ENCODE peak calls at places on chromosomes 1 and 21, in seven cellular contexts. I, K, D, Y, M, A and C are unnamed samples.

GRCh38 chr1:58290685-58291372 is 255.7 kb downstream of the OMA1 start:
- DNase-seq in I (peak), D (no peak), A (no peak), Y (no peak), M (no peak), K (no peak), C (no peak)

GRCh38 chr1:218369688-218370511 is 24.8 kb downstream of the TGFB2 start:
- DNase-seq in D (no peak), M (no peak), A (no peak), Y (no peak), I (no peak), K (no peak), C (no peak)

GRCh38 chr1:44531785-44532566 is 126.9 kb downstream of the RNF220 start:
- DNase-seq in I (no peak), Y (peak), M (no peak), K (peak), D (peak), A (peak), C (no peak)

GRCh38 chr21:14843991-14844390 is 220.8 kb downstream of the NRIP1 start:
- DNase-seq in I (no peak), D (no peak), Y (no peak), M (no peak), A (no peak), K (no peak), C (no peak)

GRCh38 chr1:44485229-44485932 is 80.3 kb downstream of the RNF220 start:
- DNase-seq in M (no peak), A (no peak), K (no peak), I (no peak), Y (peak), D (no peak), C (peak)

GRCh38 chr1:78005755-78006154 is 1.0 kb downstream of the DNAJB4 start:
- DNase-seq in Y (no peak), K (peak), D (peak), A (no peak), I (no peak), M (peak), C (no peak)

GRCh38 chr1:199272107-199272506 is 633.3 kb downstream of the PTPRC start:
- DNase-seq in A (no peak), M (no peak), Y (no peak), K (no peak), D (no peak), I (no peak), C (no peak)

GRCh38 chr1:29282924-29283803 is 46.8 kb downstream of the PTPRU start:
- DNase-seq in I (peak), M (peak), A (no peak), D (peak), Y (peak), K (peak), C (no peak)

GRCh38 chr1:198214924-198215323 is 58.1 kb downstream of the NEK7 start:
- DNase-seq in K (no peak), I (no peak), Y (no peak), M (no peak), A (no peak), D (no peak), C (no peak)

GRCh38 chr1:184513966-184514365 is 127.1 kb downstream of the C1orf21 start:
- DNase-seq in A (no peak), I (no peak), M (no peak), K (no peak), D (no peak), Y (no peak), C (no peak)

GRCh38 chr1:46137901-46138300 is 5.5 kb upstream of the PIK3R3 start:
- DNase-seq in K (no peak), I (no peak), M (no peak), Y (no peak), D (no peak), A (no peak), C (no peak)

GRCh38 chr1:183365093-183365492 is 53.1 kb downstream of the NMNAT2 start:
- DNase-seq in A (no peak), D (no peak), M (no peak), I (no peak), Y (no peak), K (no peak), C (no peak)

GRCh38 chr1:162144853-162145252 is 75.4 kb downstream of the NOS1AP start:
- DNase-seq in Y (no peak), I (no peak), A (no peak), K (peak), D (peak), M (no peak), C (no peak)

GRCh38 chr21:15210235-15210678 is 145.5 kb upstream of the NRIP1 start:
- DNase-seq in I (no peak), A (no peak), D (peak), M (no peak), Y (no peak), K (no peak), C (no peak)

GRCh38 chr1:23246274-23246673 is 29.0 kb upstream of the HTR1D start:
- DNase-seq in I (no peak), D (no peak), K (no peak), A (no peak), M (no peak), Y (no peak), C (no peak)

GRCh38 chr1:234628099-234628498 is 18.1 kb upstream of the IRF2BP2 start:
- DNase-seq in D (no peak), Y (no peak), M (no peak), K (no peak), A (no peak), I (no peak), C (no peak)

GRCh38 chr1:231045318-231045717 is 5.3 kb upstream of the FAM89A start:
- DNase-seq in D (no peak), I (no peak), K (no peak), A (no peak), Y (no peak), M (no peak), C (no peak)

GRCh38 chr1:55060133-55060999 is 21.0 kb downstream of the PCSK9 start:
- DNase-seq in Y (no peak), D (no peak), A (peak), K (no peak), I (no peak), M (no peak), C (no peak)

GRCh38 chr1:21509351-21510112 is at the start of gene ALPL:
- DNase-seq in A (no peak), Y (no peak), I (no peak), D (no peak), M (no peak), K (no peak), C (no peak)

GRCh38 chr1:33515607-33516006 is 43.2 kb downstream of the ZSCAN20 start:
- DNase-seq in A (no peak), D (no peak), Y (no peak), M (no peak), I (no peak), K (no peak), C (no peak)

GRCh38 chr1:160838876-160839275 is 23.8 kb downstream of the CD244 start:
- DNase-seq in M (no peak), I (no peak), K (no peak), Y (no peak), A (no peak), D (no peak), C (no peak)

GRCh38 chr1:95660736-95661135 is 426.7 kb downstream of the RWDD3 start:
- DNase-seq in K (no peak), Y (no peak), D (no peak), A (no peak), I (no peak), M (no peak), C (no peak)

GRCh38 chr1:232622981-232623380 is 7.0 kb downstream of the SIPA1L2 start:
- DNase-seq in D (no peak), I (peak), M (no peak), Y (no peak), A (no peak), K (no peak), C (no peak)

GRCh38 chr1:31479801-31480200 is 66.8 kb downstream of the SERINC2 start:
- DNase-seq in A (no peak), K (no peak), Y (no peak), I (no peak), D (no peak), M (no peak), C (no peak)

GRCh38 chr1:164515932-164516331 is 43.1 kb upstream of the PBX1 start:
- DNase-seq in A (no peak), Y (no peak), M (peak), I (no peak), D (no peak), K (no peak), C (no peak)

GRCh38 chr1:4963251-4963650 is 308.8 kb downstream of the AJAP1 start:
- DNase-seq in K (no peak), M (no peak), A (no peak), I (no peak), Y (no peak), D (no peak), C (no peak)

GRCh38 chr1:186781731-186782130 is 47.0 kb upstream of the PLA2G4A start:
- DNase-seq in Y (no peak), M (no peak), A (no peak), D (no peak), K (no peak), I (no peak), C (no peak)

GRCh38 chr1:10910490-10911273 is 101.8 kb upstream of the TARDBP start:
- DNase-seq in M (peak), D (peak), A (no peak), I (no peak), K (no peak), Y (no peak), C (no peak)

GRCh38 chr21:46397211-46397905 is 61.3 kb upstream of the DIP2A start:
- DNase-seq in D (no peak), Y (no peak), A (no peak), M (no peak), I (no peak), K (no peak), C (no peak)

GRCh38 chr1:234599617-234600417 is 10.2 kb downstream of the IRF2BP2 start:
- DNase-seq in D (peak), K (peak), Y (peak), A (no peak), M (peak), I (peak), C (no peak)

GRCh38 chr1:31640964-31641363 is 3.7 kb downstream of the PEF1 start:
- DNase-seq in I (no peak), K (no peak), M (no peak), Y (no peak), A (no peak), D (no peak), C (no peak)

GRCh38 chr1:40627987-40628902 is 37.2 kb downstream of the RIMS3 start:
- DNase-seq in I (no peak), A (peak), K (no peak), D (no peak), Y (no peak), M (no peak), C (no peak)

GRCh38 chr21:36705679-36706481 is 7.0 kb downstream of the SIM2 start:
- DNase-seq in Y (peak), K (no peak), A (no peak), D (no peak), I (no peak), M (peak), C (no peak)

GRCh38 chr1:33903210-33903589 is 39.3 kb downstream of the HMGB4 start:
- DNase-seq in I (no peak), Y (no peak), M (no peak), A (peak), D (no peak), K (no peak), C (no peak)

DNA sequence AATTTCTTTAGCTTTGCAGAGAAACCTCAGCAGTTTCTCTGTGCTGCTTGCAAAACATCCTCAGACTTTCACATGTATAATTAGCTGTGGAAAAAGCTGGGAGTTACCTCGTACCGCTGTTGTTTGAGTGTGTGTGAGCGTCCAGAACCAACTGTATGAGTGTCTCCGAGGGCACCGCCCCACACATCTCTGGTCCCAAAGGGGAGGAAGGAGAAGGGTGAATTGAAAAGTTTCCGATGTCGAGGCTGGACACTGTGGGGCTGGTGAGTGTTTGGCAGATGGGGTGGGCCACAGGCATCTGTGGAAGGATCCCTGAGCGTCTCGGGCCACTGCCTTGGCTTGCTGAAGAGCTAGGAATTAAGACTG is 1.2 kb downstream of the ATP2B4 start:
- DNase-seq in D (no peak), A (no peak), Y (no peak), K (no peak), M (no peak), I (no peak), C (no peak)
- TF ChIP-seq SIN3A in D (no peak), A (no peak), Y (no peak), K (no peak), M (no peak), I (no peak), C (no peak)

GRCh38 chr1:103266036-103266435 is 157.7 kb upstream of the COL11A1 start:
- DNase-seq in I (no peak), M (no peak), D (no peak), Y (no peak), K (no peak), A (no peak), C (no peak)
- TF ChIP-seq SIN3A in I (no peak), M (no peak), D (no peak), Y (no peak), K (no peak), A (no peak), C (no peak)

DNA sequence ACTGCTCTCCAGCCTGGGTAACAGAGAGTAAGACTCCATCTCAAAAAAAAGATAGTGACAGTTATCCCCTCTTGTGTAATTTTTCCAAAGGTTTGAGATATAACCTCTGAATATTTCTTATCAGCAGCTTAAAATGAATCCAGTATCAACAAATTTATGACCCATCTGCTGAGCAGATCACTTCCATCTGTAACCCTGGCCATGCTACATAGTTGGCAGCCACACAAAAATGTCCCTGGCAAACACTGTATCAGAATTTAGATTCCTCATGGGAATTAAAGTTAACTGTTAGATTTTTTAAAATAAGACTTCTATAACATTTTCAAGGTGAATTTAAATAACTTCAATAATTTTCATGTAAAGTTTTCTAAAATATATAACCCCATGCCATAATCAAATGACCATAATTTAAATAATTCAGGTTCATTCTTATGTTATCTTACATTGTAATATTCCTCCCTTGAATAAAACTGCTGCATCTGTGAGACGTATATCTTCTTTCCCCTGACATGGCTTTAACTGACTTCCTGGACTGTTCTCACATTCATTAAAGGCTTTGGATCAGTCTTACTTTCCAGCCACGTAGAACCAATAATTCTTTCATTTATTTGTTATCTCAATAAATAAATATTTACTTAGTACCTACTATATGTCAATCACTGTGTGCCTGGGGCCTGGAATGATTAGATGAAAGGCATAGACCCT is 5.3 kb upstream of the PRPF38B start:
- DNase-seq in M (peak), A (no peak), I (no peak), Y (no peak), K (no peak), D (peak), C (no peak)
- TF ChIP-seq SIN3A in M (no peak), A (no peak), I (no peak), Y (no peak), K (no peak), D (no peak), C (no peak)

DNA sequence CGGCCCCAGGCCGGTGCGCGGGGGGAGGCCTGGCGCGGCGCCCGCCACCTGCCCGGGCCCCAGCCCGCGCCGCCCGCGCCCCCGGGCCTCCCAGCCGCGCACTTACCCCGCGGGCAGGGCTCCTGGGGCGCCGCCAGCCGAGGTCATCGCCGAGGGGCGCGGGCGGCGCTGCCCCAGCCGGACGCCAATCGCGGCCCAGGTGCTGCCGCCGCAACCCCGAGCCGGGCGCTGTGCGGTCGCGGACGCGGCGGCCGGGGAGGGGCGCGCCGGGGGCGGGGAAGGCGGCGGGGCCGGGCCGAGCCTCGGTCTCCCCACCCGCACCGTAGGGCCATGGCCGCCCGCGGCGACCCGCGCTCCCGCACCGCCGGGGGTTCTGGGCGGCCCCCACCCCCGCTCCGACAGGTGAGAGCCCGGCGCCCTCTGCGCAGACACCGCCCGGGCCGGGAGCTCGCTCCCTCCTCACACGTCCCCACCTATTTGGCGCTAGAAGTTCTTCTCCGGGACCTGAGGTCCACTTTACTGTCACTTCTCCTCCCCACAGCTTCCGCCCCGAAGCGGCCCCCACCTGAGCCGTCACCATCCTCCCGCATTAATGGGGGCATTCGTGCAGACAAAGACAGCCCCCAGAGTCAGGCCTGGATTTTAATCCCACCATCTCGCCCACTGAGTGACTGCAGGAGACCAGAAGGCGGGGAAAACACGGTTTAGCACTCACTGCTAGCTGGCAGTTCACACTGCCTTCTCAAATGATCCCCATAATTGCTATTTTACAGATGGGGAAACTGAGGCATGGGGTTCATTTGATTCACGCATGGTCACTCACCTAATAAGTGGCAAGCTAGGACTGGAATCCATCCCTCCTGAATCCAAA is at the start of gene TTC39A:
- DNase-seq in D (no peak), A (no peak), K (no peak), M (peak), I (no peak), Y (no peak), C (no peak)
- TF ChIP-seq SIN3A in D (no peak), A (no peak), K (no peak), M (no peak), I (no peak), Y (no peak), C (no peak)

DNA sequence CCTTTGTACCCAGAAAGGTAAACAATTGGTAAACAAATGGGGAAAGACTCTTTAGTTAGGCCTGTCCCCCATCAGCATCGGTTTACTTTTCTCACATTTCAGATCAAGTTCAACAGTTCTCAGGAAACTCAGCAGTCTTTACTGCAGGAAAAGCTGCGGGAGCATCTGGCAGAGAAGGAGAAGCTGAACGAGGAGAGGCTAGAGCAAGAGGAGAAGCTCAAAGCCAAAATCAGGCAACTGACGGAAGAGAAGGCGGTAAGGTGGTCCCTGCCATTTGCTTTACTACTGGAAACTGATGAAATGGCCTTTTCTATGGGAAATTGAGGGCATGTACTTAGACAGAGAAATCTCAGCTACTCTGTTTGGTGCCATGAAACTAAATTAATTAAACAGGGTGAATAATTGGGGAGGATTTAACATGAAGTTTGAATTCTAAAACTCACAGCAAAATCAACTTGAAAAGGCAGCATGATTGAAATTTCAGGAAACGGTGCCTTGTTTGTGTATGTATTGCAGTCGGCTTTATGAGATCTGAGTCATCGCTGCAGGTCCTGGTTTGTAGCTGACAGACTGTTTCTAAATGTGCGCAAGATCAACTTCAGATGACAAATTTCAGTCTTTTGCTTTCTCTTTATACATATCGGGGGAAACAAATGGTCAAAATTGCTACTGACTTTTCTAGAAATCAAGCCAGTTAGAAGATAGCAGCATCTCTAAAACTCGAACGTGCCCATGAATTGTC is 67.9 kb upstream of the EFHD2 start:
- DNase-seq in Y (no peak), M (no peak), D (no peak), I (no peak), A (no peak), K (no peak), C (peak)
- TF ChIP-seq SIN3A in Y (no peak), M (no peak), D (no peak), I (no peak), A (no peak), K (no peak), C (no peak)